ENCODE peak calls at places on chromosomes 16 and 17, in five cellular contexts. One of them, this sample, is unnamed.

GRCh38 chr17:66805567-66805966 is 29.4 kb upstream of the CACNG5 start:
- DNase-seq in endothelial cell of umbilical vein: no peak
- DNase-seq in A549: no peak
- DNase-seq in HepG2: no peak
- DNase-seq in GM12878: no peak
- DNase-seq in this sample: no peak

GRCh38 chr16:11182381-11182780 is 73.6 kb downstream of the SOCS1 start:
- DNase-seq in endothelial cell of umbilical vein: no peak
- DNase-seq in HepG2: no peak
- DNase-seq in GM12878: no peak
- DNase-seq in A549: no peak
- DNase-seq in this sample: no peak

GRCh38 chr16:11715246-11715947 is 27.3 kb downstream of the TXNDC11 start:
- DNase-seq in HepG2: peak; percentile 15
- DNase-seq in A549: no peak
- DNase-seq in GM12878: no peak
- DNase-seq in endothelial cell of umbilical vein: no peak
- DNase-seq in this sample: no peak

GRCh38 chr17:31722251-31723056 is 136.6 kb downstream of the COPRS start:
- DNase-seq in HepG2: no peak
- DNase-seq in A549: no peak
- DNase-seq in GM12878: no peak
- DNase-seq in endothelial cell of umbilical vein: peak; percentile 97
- DNase-seq in this sample: no peak

GRCh38 chr16:55061126-55061525 is 130.5 kb downstream of the IRX5 start:
- DNase-seq in endothelial cell of umbilical vein: no peak
- DNase-seq in HepG2: no peak
- DNase-seq in A549: no peak
- DNase-seq in GM12878: no peak
- DNase-seq in this sample: no peak

GRCh38 chr16:12819126-12820117 is 15.7 kb upstream of the CPPED1 start:
- DNase-seq in GM12878: peak; percentile 24
- DNase-seq in A549: peak; percentile 67
- DNase-seq in endothelial cell of umbilical vein: peak; percentile 60
- DNase-seq in HepG2: peak; percentile 79
- DNase-seq in this sample: peak; percentile 81

GRCh38 chr17:79087428-79088143 is 13.0 kb downstream of the ENGASE start:
- DNase-seq in GM12878: no peak
- DNase-seq in A549: peak; percentile 96
- DNase-seq in endothelial cell of umbilical vein: peak; percentile 51
- DNase-seq in HepG2: peak; percentile 41
- DNase-seq in this sample: peak; percentile 70

GRCh38 chr17:9676084-9676483 is 30.8 kb downstream of the USP43 start:
- DNase-seq in HepG2: peak; percentile 8
- DNase-seq in A549: no peak
- DNase-seq in GM12878: no peak
- DNase-seq in endothelial cell of umbilical vein: no peak
- DNase-seq in this sample: no peak

GRCh38 chr17:80185968-80186367 is 16.1 kb downstream of the CARD14 start:
- DNase-seq in endothelial cell of umbilical vein: no peak
- DNase-seq in GM12878: no peak
- DNase-seq in HepG2: no peak
- DNase-seq in A549: no peak
- DNase-seq in this sample: no peak

GRCh38 chr17:5786510-5786875 is 202.2 kb upstream of the NLRP1 start:
- DNase-seq in GM12878: no peak
- DNase-seq in HepG2: no peak
- DNase-seq in A549: no peak
- DNase-seq in endothelial cell of umbilical vein: no peak
- DNase-seq in this sample: no peak

GRCh38 chr16:78816499-78817441 is 717.3 kb downstream of the WWOX start:
- DNase-seq in GM12878: no peak
- DNase-seq in endothelial cell of umbilical vein: no peak
- DNase-seq in HepG2: no peak
- DNase-seq in A549: no peak
- DNase-seq in this sample: no peak

GRCh38 chr17:75697651-75698291 is 23.5 kb upstream of the ITGB4 start:
- DNase-seq in endothelial cell of umbilical vein: no peak
- DNase-seq in A549: no peak
- DNase-seq in GM12878: no peak
- DNase-seq in HepG2: peak; percentile 68
- DNase-seq in this sample: no peak

DNA sequence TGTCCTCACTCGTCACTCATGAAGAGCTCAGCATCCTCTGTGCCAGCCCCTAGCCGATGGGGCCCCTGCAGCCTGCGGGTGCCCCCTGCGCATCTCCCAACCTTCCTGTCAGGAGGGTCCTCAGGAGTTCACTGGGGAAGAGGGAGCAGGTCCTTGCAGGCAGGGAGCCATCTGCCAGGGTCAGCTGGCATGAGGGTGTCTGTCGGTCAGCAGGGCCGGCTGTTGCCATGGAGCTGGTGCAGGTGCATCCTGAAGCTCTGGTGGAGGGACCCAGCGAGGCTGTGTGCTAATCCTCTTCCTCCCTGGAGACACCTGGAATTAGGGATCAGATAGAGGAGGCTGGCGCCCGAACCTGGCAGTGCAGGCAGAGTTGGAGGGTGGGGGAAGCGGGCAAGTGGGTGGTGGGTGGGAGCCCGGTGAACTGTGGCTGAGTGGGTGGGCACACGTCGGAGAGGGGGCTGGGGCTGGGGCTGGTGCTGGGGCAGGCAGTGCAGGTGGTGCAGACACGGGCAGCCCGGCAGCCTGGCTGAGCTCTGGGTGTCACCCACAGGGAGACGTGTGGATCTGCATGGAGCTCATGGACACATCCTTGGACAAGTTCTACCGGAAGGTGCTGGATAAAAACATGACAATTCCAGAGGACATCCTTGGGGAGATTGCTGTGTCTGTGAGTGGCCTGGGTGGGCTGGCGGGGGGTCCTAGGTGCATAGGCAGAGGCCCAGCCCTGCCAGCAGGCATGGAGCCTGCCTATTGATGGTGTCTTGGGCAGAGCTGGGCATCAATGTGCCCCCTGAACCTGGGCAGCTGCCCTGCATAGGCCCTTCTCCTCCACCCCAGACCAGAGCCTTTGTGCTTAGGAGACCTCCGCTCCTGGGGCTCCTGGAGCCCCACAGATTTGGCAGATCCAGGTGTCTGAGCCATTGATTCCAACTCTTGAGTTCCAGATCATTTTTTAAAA is 17.4 kb downstream of the MAP2K3 start:
- DNase-seq in endothelial cell of umbilical vein: no peak
- DNase-seq in HepG2: no peak
- DNase-seq in A549: no peak
- DNase-seq in GM12878: no peak
- DNase-seq in this sample: no peak
- H3K9me3 ChIP-seq in endothelial cell of umbilical vein: no peaks in the 10 kb centered on the region
- H3K9me3 ChIP-seq in HepG2: no peaks in the 10 kb centered on the region
- H3K9me3 ChIP-seq in A549: no peaks in the 10 kb centered on the region
- H3K9me3 ChIP-seq in GM12878: no peaks in the 10 kb centered on the region
- H3K9me3 ChIP-seq in this sample: no peaks in the 10 kb centered on the region

DNA sequence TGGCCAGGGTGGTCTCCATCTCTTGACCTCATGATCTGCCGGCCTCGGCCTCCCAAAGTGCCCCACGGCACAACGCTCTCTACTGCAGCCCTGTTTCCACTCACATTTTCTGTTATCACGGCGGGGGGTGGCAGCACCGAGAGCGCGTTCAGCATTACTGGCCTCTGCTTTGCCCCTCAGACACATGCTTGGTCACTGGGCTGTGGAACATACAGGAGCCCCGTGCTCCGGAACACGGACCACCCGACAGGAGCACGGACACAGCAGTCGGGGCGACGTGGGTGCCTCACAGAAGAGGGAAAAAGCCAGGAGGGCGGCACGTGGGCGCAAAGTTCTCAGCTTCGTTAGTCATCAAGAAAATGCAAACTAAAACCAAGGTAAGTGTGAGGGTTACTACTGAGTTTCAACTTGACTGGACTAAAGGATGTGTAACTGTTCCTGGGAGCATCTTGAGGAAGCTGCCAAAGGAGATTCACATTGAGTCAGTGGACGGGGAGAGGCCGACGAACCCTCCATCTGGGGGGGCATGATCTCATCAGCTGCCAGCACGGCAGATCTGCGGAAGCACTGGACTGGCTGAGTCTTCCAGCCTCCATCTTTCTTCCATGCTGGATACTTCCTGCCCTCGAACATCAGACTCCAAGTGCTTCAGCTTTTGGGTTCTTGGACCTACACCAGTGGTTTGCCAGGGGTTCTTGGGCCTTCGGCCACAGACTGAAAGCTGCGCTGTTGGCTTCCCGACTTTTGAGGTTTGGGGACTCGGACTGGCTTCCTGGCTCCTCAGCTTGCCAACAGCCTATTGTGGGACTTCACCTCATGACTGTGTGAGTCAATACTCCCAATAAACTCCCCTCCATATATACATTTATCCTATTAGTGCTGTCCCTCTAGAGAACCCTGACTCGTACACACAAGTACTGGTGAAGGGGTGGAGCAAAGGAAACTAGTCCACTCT is 106.8 kb downstream of the ZNF778 start:
- DNase-seq in GM12878: peak; percentile 90
- DNase-seq in HepG2: no peak
- DNase-seq in endothelial cell of umbilical vein: no peak
- DNase-seq in A549: no peak
- DNase-seq in this sample: no peak
- TF ChIP-seq MYC in GM12878: no peak
- TF ChIP-seq MYC in HepG2: no peak
- TF ChIP-seq MYC in endothelial cell of umbilical vein: no peak
- TF ChIP-seq MYC in A549: no peak
- TF ChIP-seq MYC in this sample: no peak

DNA sequence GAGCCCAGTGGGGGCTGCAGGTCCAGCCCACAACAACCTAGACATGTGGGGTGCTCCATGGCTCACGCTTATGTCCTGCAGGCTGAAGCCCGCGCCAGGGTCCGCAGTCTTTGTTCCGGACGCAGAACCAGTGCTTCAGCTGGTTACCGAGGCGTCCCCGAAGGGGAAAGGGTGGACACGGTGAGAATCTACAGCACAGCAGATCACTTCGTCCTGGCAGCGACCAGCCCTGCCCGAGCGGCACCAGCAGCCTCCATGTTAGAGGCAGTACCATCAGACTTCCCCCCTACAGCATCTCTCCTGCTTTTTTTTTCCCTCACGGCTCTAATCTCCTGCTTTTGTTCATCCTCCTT is 1736.4 kb downstream of the TP53TG3F start:
- DNase-seq in HepG2: no peak
- DNase-seq in endothelial cell of umbilical vein: no peak
- DNase-seq in GM12878: no peak
- DNase-seq in A549: no peak
- DNase-seq in this sample: no peak
- H3K9me3 ChIP-seq in HepG2: peaks cover 66% of the 10 kb centered on the region
- H3K9me3 ChIP-seq in endothelial cell of umbilical vein: peaks cover 7% of the 10 kb centered on the region
- H3K9me3 ChIP-seq in GM12878: no peaks in the 10 kb centered on the region
- H3K9me3 ChIP-seq in A549: no peaks in the 10 kb centered on the region
- H3K9me3 ChIP-seq in this sample: no peaks in the 10 kb centered on the region

DNA sequence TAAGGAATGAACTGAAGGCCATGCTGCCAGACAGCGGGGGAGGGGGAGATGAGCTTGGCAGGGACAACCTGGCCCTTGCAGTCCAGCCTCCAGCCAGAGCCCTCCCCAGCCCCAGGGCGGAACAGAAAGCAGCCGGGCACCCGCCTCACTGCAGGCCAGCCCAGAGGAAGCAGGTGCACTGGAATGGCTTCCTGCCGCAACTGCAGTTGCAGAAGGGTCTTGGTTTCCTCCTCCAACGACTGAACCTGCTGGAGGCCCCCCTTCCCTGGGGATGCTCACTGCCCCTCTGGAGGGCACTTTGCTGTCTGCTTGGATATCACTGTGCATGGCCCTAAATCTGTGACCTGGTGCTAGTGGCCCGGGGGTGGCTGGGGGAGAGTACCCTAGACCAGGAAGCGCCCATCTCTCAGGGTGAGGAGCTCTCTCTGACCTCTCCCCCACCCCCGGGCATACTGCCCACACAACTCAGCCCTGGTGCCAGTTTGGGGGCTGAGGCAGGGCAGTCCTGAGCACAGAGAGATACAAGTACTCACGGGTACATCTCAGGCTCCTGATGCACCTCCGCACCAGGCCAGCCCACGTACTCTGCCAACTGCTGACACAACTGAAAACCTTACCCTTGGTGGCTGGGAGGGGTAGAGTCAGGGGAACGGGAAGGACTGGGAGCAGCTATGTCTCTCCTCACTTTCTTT is 41.1 kb downstream of the MYO18A start:
- DNase-seq in GM12878: no peak
- DNase-seq in endothelial cell of umbilical vein: no peak
- DNase-seq in A549: no peak
- DNase-seq in HepG2: no peak
- DNase-seq in this sample: no peak
- TF ChIP-seq MYC in GM12878: no peak
- TF ChIP-seq MYC in endothelial cell of umbilical vein: no peak
- TF ChIP-seq MYC in A549: no peak
- TF ChIP-seq MYC in HepG2: no peak
- TF ChIP-seq MYC in this sample: no peak

GRCh38 chr16:20504418-20504817 is 53.1 kb downstream of the ACSM2A start:
- DNase-seq in GM12878: no peak
- DNase-seq in A549: no peak
- DNase-seq in HepG2: no peak
- DNase-seq in endothelial cell of umbilical vein: no peak
- DNase-seq in this sample: no peak
- H3K9me3 ChIP-seq in GM12878: no peaks in the 10 kb centered on the region
- H3K9me3 ChIP-seq in A549: peaks cover 4% of the 10 kb centered on the region
- H3K9me3 ChIP-seq in HepG2: peaks cover 36% of the 10 kb centered on the region
- H3K9me3 ChIP-seq in endothelial cell of umbilical vein: peaks cover 2% of the 10 kb centered on the region
- H3K9me3 ChIP-seq in this sample: no peaks in the 10 kb centered on the region

GRCh38 chr16:72457243-72457925 is 285.4 kb upstream of the PMFBP1 start:
- DNase-seq in HepG2: no peak
- DNase-seq in A549: no peak
- DNase-seq in GM12878: no peak
- DNase-seq in endothelial cell of umbilical vein: no peak
- DNase-seq in this sample: no peak

GRCh38 chr16:72458035-72458434 is 286.1 kb upstream of the PMFBP1 start:
- DNase-seq in A549: no peak
- DNase-seq in GM12878: no peak
- DNase-seq in endothelial cell of umbilical vein: no peak
- DNase-seq in HepG2: no peak
- DNase-seq in this sample: no peak

DNA sequence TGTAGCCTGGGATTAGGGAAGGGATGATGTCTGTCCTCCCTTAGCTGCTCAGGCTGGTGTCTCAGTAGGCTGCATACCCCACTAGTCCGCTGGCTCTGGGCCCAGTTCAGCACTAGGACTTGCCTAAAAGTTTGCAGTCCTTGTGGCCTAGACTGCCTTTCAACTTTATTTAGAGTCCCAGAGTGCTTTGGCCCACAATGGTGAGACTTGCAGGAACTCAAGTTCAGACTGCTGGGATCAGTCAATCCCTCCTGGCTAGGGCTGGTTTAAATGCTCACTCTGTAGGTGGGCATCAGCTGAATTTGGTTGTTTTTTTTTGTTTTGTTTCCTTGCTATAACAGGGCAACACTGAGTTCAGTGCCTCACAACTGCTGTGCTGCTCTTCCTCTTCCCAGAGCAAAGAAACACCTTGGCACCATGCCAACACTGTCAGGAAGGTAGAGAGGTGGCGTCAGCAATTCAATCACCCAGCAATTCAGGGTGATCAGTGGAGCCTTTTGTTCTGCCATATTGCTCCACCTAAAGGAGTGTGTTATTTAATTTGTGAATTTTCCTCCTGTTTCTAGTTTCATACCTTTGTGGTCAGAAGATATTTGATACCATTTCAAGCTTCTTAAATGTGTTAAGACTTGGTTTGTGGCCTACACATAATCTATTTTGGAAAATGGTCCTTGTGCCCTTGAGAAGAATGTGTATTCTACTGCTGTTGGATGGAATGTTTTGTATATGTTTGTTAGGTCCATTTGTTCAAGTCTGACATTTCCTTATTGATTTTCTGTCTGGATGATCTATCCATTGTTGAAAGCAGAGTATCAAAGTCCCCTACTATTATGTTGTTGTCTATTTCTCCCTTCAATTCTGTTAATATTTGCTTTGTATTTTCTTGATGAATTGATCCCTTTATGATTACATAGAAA is 284.0 kb upstream of the PMFBP1 start:
- DNase-seq in A549: no peak
- DNase-seq in endothelial cell of umbilical vein: peak; percentile 20
- DNase-seq in HepG2: peak; percentile 88
- DNase-seq in GM12878: no peak
- DNase-seq in this sample: no peak
- TF ChIP-seq MYC in A549: no peak
- TF ChIP-seq MYC in endothelial cell of umbilical vein: no peak
- TF ChIP-seq MYC in HepG2: no peak
- TF ChIP-seq MYC in GM12878: no peak
- TF ChIP-seq MYC in this sample: no peak